ENCODE peak calls at places on chromosomes 1 and 21, in five cellular contexts. D is SK-N-SH, A is GM12878, Q is K562, J is HepG2. G is an unnamed sample.

GRCh38 chr1:39620659-39621165 is 18.7 kb downstream of the HEYL start:
- DNase-seq in D (no peak), A (no peak), Q (no peak), J (no peak), G (no peak)

GRCh38 chr1:47696404-47696910 is 258.6 kb downstream of the FOXD2 start:
- DNase-seq in D (no peak), A (no peak), Q (no peak), J (no peak), G (no peak)

GRCh38 chr1:55275151-55275748 is 60.1 kb upstream of the USP24 start:
- DNase-seq in D (no peak), A (no peak), Q (peak; percentile 58), J (no peak), G (peak; percentile 61)

GRCh38 chr21:29168874-29169273 is 38.4 kb downstream of the MAP3K7CL start:
- DNase-seq in D (no peak), A (no peak), Q (no peak), J (peak; percentile 25), G (no peak)

GRCh38 chr1:11448375-11449085 is 30.4 kb upstream of the DISP3 start:
- DNase-seq in D (no peak), A (no peak), Q (peak; percentile 60), J (no peak), G (no peak)

GRCh38 chr21:38796426-38796825 is 9.3 kb upstream of the ETS2 start:
- DNase-seq in D (no peak), A (no peak), Q (peak; percentile 46), J (no peak), G (peak; percentile 56)

GRCh38 chr21:45161039-45161945 is 86.9 kb downstream of the ADARB1 start:
- DNase-seq in D (no peak), A (no peak), Q (no peak), J (no peak), G (no peak)

GRCh38 chr1:14718476-14718875 is 120.0 kb downstream of the KAZN start:
- DNase-seq in D (no peak), A (no peak), Q (no peak), J (no peak), G (no peak)

GRCh38 chr1:203038217-203038741 is 12.0 kb downstream of the PPFIA4 start:
- DNase-seq in D (no peak), A (no peak), Q (no peak), J (no peak), G (peak; percentile 78)

GRCh38 chr1:176479920-176480319 is 16.9 kb downstream of the PAPPA2 start:
- DNase-seq in D (peak; percentile 1), A (no peak), Q (no peak), J (no peak), G (no peak)
- TF ChIP-seq MXI1 in D (no peak), A (no peak), Q (no peak), J (no peak), G (no peak)

GRCh38 chr1:228009116-228009827 is 2.5 kb downstream of the WNT3A start:
- DNase-seq in D (peak; percentile 24), A (no peak), Q (no peak), J (no peak), G (no peak)
- H3K4me3 ChIP-seq in D (no peak overlapping the region), A (peak overlapping the region; percentile 2), Q (no peak overlapping the region), J (no peak overlapping the region), G (no peak overlapping the region)

DNA sequence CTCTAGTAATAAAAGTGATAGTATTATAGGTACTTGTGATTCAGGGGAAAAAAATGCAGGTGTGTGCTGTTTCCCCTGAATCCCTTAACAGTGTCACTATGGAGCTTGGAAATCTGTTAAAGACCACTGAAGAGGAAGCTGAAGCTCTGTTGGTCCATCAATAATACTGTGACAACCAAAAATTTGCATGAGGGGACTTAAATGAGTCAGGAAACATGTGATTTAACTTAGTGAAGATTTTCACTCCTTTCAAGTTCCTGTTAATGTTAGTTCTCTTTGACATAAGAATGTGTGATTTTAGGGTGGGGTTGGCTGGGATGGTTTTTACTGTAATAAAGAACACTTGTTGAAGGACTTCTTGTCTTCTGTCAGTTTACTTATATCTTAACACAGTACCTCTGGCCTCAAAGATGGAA is 32.0 kb downstream of the VANGL2 start:
- DNase-seq in D (no peak), A (peak; percentile 92), Q (no peak), J (no peak), G (no peak)
- H3K9ac ChIP-seq in D (no peak overlapping the region), A (peak overlapping the region; percentile 45), Q (no peak overlapping the region), J (no peak overlapping the region), G (no peak overlapping the region)

DNA sequence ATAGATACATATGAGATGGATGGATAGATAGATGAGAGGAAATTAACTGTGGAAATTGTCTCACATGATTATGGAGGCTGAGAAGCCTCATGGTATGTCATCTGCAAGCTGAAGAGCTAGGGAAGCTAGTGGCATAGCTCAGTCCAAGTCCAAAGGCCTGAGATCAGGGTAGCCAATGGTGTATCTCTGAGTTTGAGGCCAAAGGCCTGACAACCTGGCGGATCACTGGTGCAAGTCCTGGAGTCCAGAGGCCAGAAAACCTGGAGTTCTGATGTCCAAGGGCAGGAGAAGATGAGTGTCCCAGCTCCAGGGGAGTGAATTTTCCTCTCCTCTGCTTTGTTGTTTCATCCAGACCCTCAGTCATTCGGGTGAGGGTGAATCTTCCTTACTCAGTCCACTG is 43.9 kb upstream of the SPOCD1 start:
- DNase-seq in D (no peak), A (no peak), Q (no peak), J (no peak), G (no peak)
- TF ChIP-seq MXI1 in D (no peak), A (no peak), Q (no peak), J (no peak), G (no peak)

DNA sequence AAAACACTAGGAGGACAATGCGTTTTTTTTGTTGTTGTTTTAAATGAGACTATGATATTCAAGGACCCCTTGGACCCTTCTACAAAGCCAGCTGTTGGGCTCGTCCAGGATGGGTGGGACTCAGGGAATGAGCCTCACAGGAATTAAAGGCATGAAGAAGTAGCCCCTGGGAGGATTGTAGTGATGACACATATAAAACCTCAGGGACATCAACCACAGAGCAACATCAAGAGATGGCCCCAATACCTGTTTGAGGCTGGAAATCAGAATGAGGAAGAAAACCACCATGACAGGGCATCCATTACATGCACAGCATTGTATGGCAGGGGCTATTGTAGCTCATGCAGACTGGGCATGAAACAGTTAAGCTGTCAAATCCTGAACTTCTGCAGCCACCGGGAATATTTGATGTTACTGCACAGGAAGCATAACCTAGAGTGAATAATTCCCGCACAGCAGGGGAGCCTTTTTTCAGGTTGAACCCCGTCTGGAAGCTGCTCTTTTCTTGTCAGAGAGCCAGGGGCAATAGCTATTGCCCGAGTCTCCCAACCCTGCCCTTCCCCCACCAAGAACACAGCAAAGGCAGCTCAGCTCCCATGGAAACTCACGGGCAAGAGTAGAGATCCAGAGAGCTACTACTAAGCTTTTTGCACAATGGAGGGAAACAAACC is 140.2 kb upstream of the FGGY start:
- DNase-seq in D (no peak), A (no peak), Q (no peak), J (no peak), G (no peak)
- H3K4me3 ChIP-seq in D (no peak overlapping the region), A (no peak overlapping the region), Q (no peak overlapping the region), J (no peak overlapping the region), G (no peak overlapping the region)

GRCh38 chr1:192130175-192130574 is 28.1 kb upstream of the RGS18 start:
- DNase-seq in D (no peak), A (no peak), Q (no peak), J (no peak), G (no peak)
- H3K9ac ChIP-seq in D (no peak overlapping the region), A (no peak overlapping the region), Q (no peak overlapping the region), J (no peak overlapping the region), G (no peak overlapping the region)

DNA sequence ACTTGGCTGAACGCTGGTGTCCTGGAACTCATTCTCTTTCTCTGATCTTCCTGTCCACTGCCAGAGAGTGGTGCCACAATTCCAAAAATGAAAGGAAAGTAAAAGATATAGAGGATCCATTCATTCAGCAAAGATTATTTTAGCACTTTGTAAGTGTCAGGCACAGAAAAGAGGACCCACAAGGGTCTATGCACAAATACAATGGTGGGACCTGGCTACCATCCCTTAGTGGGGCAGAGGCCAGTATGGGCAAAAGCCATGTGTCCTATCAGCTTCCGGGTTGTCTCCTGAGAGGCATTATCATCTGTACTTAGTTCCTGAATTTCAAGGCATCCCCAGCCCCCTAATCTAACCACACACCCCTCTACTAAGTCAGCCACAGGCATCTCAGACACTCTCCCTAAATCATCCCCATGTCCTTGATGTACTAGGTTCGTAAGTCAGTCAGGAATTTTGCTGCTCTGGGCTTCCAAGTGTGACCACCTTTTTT is 19.0 kb downstream of the SSR2 start:
- DNase-seq in D (no peak), A (no peak), Q (peak; percentile 50), J (no peak), G (no peak)
- TF ChIP-seq MXI1 in D (no peak), A (no peak), Q (no peak), J (no peak), G (no peak)

DNA sequence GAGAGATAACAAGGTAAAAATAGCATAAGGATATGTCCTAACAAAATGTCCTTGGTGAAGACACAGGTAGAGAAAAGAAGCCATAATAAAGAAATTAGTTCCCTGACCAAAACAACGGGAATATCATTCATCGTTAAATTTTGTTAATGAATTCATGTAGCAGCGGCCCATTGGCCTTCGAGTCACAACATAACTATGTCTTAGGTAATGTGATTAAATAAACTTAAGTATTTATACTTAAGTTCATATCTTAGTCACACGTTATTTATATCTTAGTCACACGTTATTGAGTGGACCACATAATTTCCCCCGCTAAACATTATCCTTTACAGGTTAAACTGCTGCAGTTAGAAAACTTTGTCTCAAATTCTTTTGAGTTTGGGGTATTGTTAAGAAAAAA is 1.2 kb downstream of the NEXN start:
- DNase-seq in D (no peak), A (no peak), Q (no peak), J (no peak), G (peak; percentile 91)
- H3K4me3 ChIP-seq in D (peak overlapping the region; percentile 70), A (no peak overlapping the region), Q (peak overlapping the region; percentile 53), J (peak overlapping the region; percentile 71), G (peak overlapping the region; percentile 98)

G was measured in IMR-90.